ENCODE peak calls at places on chromosome 19, in six cellular contexts. U is AG09319; K is endothelial cell; R is EL; E is upper lobe of left lung; Q is stimulated activated CD4-positive, alpha-beta T cell treated with anti-CD3 and anti-CD28 coated beads, Interleukin-4, amount 100 ng/mL, for 4 hours. C is an unnamed sample.

GRCh38 chr19:49684251-49684982 is 5.0 kb upstream of the ADM5 start:
- DNase-seq in K (no peak), E (no peak), Q (no peak), U (no peak), R (peak), C (no peak)

GRCh38 chr19:58054792-58055482 is 4.1 kb upstream of the ZNF135 start:
- DNase-seq in R (peak), Q (no peak), K (no peak), U (no peak), E (no peak), C (no peak)

GRCh38 chr19:49362048-49362925 is at the start of gene TEAD2:
- DNase-seq in R (peak), E (peak), Q (no peak), U (no peak), K (peak), C (peak)

GRCh38 chr19:34662919-34663318 is 14.0 kb downstream of the SCGB2B2 start:
- DNase-seq in U (no peak), R (peak), K (peak), E (no peak), Q (peak), C (peak)

GRCh38 chr19:42469311-42470239 is 26.8 kb upstream of the CXCL17 start:
- DNase-seq in U (no peak), E (no peak), R (peak), Q (no peak), K (no peak), C (no peak)

GRCh38 chr19:41377977-41378707 is 1.8 kb downstream of the TMEM91 start:
- DNase-seq in R (no peak), E (no peak), K (peak), Q (no peak), U (no peak), C (no peak)

GRCh38 chr19:14985133-14985532 is 5.5 kb upstream of the SLC1A6 start:
- DNase-seq in K (no peak), R (no peak), Q (no peak), U (no peak), E (no peak), C (no peak)

GRCh38 chr19:12975221-12975756 is 5.9 kb downstream of the DAND5 start:
- DNase-seq in U (no peak), R (no peak), K (no peak), E (no peak), Q (no peak), C (no peak)

GRCh38 chr19:13033244-13033643 is 38.0 kb downstream of the NFIX start:
- DNase-seq in Q (no peak), E (no peak), K (no peak), R (no peak), U (no peak), C (no peak)

GRCh38 chr19:459724-460511 is 915 bp downstream of the SHC2 start:
- DNase-seq in U (no peak), R (peak), Q (no peak), E (peak), K (peak), C (peak)

GRCh38 chr19:10797541-10798256 is 38.3 kb downstream of the TMED1 start:
- DNase-seq in K (no peak), Q (peak), R (no peak), E (no peak), U (no peak), C (no peak)

GRCh38 chr19:50739841-50740426 is 16.8 kb downstream of the CLEC11A start:
- DNase-seq in R (no peak), U (no peak), K (no peak), E (no peak), Q (no peak), C (no peak)

GRCh38 chr19:14954071-14954655 is 12.9 kb downstream of the OR7C2 start:
- DNase-seq in Q (no peak), E (no peak), K (no peak), U (no peak), R (no peak), C (no peak)

GRCh38 chr19:29769997-29770396 is 41.8 kb upstream of the CCNE1 start:
- DNase-seq in R (no peak), K (no peak), Q (no peak), U (no peak), E (no peak), C (no peak)

GRCh38 chr19:47228937-47229673 is 1.9 kb downstream of the BBC3 start:
- DNase-seq in E (peak), Q (peak), R (peak), K (no peak), U (no peak), C (no peak)

GRCh38 chr19:54180691-54181091 is 7.7 kb upstream of the TMC4 start:
- DNase-seq in Q (no peak), R (no peak), U (no peak), K (no peak), E (no peak), C (no peak)

GRCh38 chr19:1172353-1173159 is 1.5 kb downstream of the SBNO2 start:
- DNase-seq in K (peak), Q (no peak), U (no peak), E (peak), R (peak), C (peak)

GRCh38 chr19:48325265-48325910 is at the start of gene EMP3:
- DNase-seq in Q (peak), R (peak), K (peak), U (peak), E (peak), C (no peak)

GRCh38 chr19:44682807-44683206 is 11.5 kb downstream of the CEACAM19 start:
- DNase-seq in K (no peak), E (no peak), R (no peak), Q (no peak), U (no peak), C (no peak)

GRCh38 chr19:1747285-1748114 is 5.8 kb upstream of the ONECUT3 start:
- DNase-seq in R (peak), E (no peak), K (no peak), U (no peak), Q (peak), C (no peak)

GRCh38 chr19:54572696-54573311 is 786 bp upstream of the LILRA2 start:
- DNase-seq in E (peak), Q (no peak), U (no peak), R (no peak), K (no peak), C (no peak)

GRCh38 chr19:28313633-28314032 is 899.3 kb downstream of the UQCRFS1 start:
- DNase-seq in E (no peak), K (no peak), U (peak), Q (no peak), R (peak), C (peak)

GRCh38 chr19:56720281-56720680 is 48.7 kb upstream of the ZNF835 start:
- DNase-seq in K (no peak), Q (no peak), E (no peak), R (no peak), U (no peak), C (peak)

GRCh38 chr19:2561895-2562294 is 86.0 kb downstream of the GADD45B start:
- DNase-seq in E (no peak), K (no peak), U (no peak), Q (peak), R (no peak), C (no peak)

GRCh38 chr19:12864721-12865715 is 16.2 kb downstream of the DNASE2 start:
- DNase-seq in E (no peak), K (no peak), U (no peak), R (no peak), Q (no peak), C (peak)

GRCh38 chr19:35334064-35334753 is 5.2 kb downstream of the CD22 start:
- DNase-seq in E (no peak), R (no peak), Q (no peak), K (no peak), U (no peak), C (no peak)

GRCh38 chr19:10085641-10086031 is 481 bp upstream of the SHFL start:
- DNase-seq in Q (no peak), E (no peak), K (no peak), U (no peak), R (no peak), C (no peak)

GRCh38 chr19:10271543-10272086 is 695 bp downstream of the ICAM1 start:
- DNase-seq in Q (peak), R (peak), E (peak), K (no peak), U (no peak), C (no peak)

GRCh38 chr19:50607874-50608785 is 31.6 kb downstream of the SYT3 start:
- DNase-seq in Q (peak), E (peak), K (peak), U (peak), R (peak), C (peak)

GRCh38 chr19:18737954-18738351 is 53.2 kb downstream of the COMP start:
- DNase-seq in R (no peak), E (peak), Q (no peak), K (no peak), U (no peak), C (peak)

GRCh38 chr19:10784257-10784656 is 51.8 kb downstream of the TMED1 start:
- DNase-seq in Q (no peak), K (no peak), R (no peak), E (peak), U (no peak), C (no peak)

GRCh38 chr19:11580665-11581418 is 3.4 kb upstream of the ACP5 start:
- DNase-seq in E (peak), Q (no peak), R (no peak), K (no peak), U (no peak), C (no peak)

GRCh38 chr19:36605101-36605838 is at the start of gene ZNF382:
- DNase-seq in R (peak), U (peak), Q (peak), E (peak), K (peak), C (peak)

C was measured in pancreas.